ENCODE peak calls at places on chromosomes 4 and X, in seven cellular contexts. X, Q, T, C, H, B and D are unnamed samples.

GRCh38 chr4:147019061-147019460 is 73.4 kb upstream of the TTC29 start:
- DNase-seq in X (peak), Q (peak), T (peak), C (peak), H (peak), B (peak), D (no peak)

GRCh38 chr4:159360549-159360948 is 257.7 kb downstream of the RAPGEF2 start:
- DNase-seq in X (no peak), Q (peak), T (peak), C (no peak), H (no peak), B (peak), D (no peak)

GRCh38 chr4:48222491-48222890 is 47.1 kb downstream of the TEC start:
- DNase-seq in X (no peak), Q (no peak), T (no peak), C (no peak), H (no peak), B (no peak), D (no peak)

GRCh38 chrX:15515931-15516330 is 15.3 kb downstream of the BMX start:
- DNase-seq in X (no peak), Q (no peak), T (no peak), C (no peak), H (no peak), B (no peak), D (no peak)

GRCh38 chr4:101853691-101854090 is 63.2 kb downstream of the BANK1 start:
- DNase-seq in X (no peak), Q (no peak), T (no peak), C (no peak), H (no peak), B (no peak), D (no peak)

GRCh38 chr4:89913623-89914022 is 19.0 kb downstream of the MMRN1 start:
- DNase-seq in X (no peak), Q (no peak), T (no peak), C (no peak), H (no peak), B (no peak), D (no peak)

GRCh38 chr4:137253949-137254348 is 278.3 kb downstream of the PCDH18 start:
- DNase-seq in X (no peak), Q (peak), T (peak), C (no peak), H (no peak), B (peak), D (no peak)

GRCh38 chr4:16682996-16683395 is 215.4 kb downstream of the LDB2 start:
- DNase-seq in X (no peak), Q (no peak), T (no peak), C (no peak), H (no peak), B (no peak), D (no peak)

GRCh38 chr4:143437937-143438336 is 75.6 kb upstream of the SMARCA5 start:
- DNase-seq in X (no peak), Q (no peak), T (no peak), C (no peak), H (no peak), B (no peak), D (no peak)